ENCODE peak calls at places on chromosomes 3 and 15, in seven cellular contexts. One of them, this sample, is unnamed.
A peak's percentile ranks its signal among the peaks of the same experiment; 100 is the strongest.

GRCh38 chr3:64667138-64667537 is 20.7 kb downstream of the ADAMTS9 start:
- DNase-seq in HS-5: no peak
- DNase-seq in central memory CD4-positive, alpha-beta T cell: no peak
- DNase-seq in iris pigment epithelial cell: peak; percentile 20
- DNase-seq in WTC11: no peak
- DNase-seq in adrenal gland: no peak
- DNase-seq in kidney tubule cell: peak; percentile 55
- DNase-seq in this sample: no peak

GRCh38 chr15:67146875-67147381 is 81.5 kb downstream of the SMAD3 start:
- DNase-seq in iris pigment epithelial cell: peak; percentile 97
- DNase-seq in kidney tubule cell: peak; percentile 86
- DNase-seq in adrenal gland: no peak
- DNase-seq in WTC11: no peak
- DNase-seq in HS-5: peak; percentile 74
- DNase-seq in central memory CD4-positive, alpha-beta T cell: no peak
- DNase-seq in this sample: no peak

GRCh38 chr3:87082806-87083440 is 92.0 kb upstream of the VGLL3 start:
- DNase-seq in kidney tubule cell: peak; percentile 59
- DNase-seq in adrenal gland: no peak
- DNase-seq in HS-5: no peak
- DNase-seq in central memory CD4-positive, alpha-beta T cell: no peak
- DNase-seq in WTC11: no peak
- DNase-seq in iris pigment epithelial cell: peak; percentile 72
- DNase-seq in this sample: no peak

GRCh38 chr3:102031834-102032233 is 182.5 kb downstream of the NFKBIZ start:
- DNase-seq in central memory CD4-positive, alpha-beta T cell: no peak
- DNase-seq in WTC11: no peak
- DNase-seq in kidney tubule cell: no peak
- DNase-seq in iris pigment epithelial cell: no peak
- DNase-seq in HS-5: no peak
- DNase-seq in adrenal gland: no peak
- DNase-seq in this sample: no peak

GRCh38 chr3:44478055-44478468 is 592 bp upstream of the ZNF445 start:
- DNase-seq in kidney tubule cell: no peak
- DNase-seq in HS-5: no peak
- DNase-seq in adrenal gland: no peak
- DNase-seq in iris pigment epithelial cell: no peak
- DNase-seq in WTC11: no peak
- DNase-seq in central memory CD4-positive, alpha-beta T cell: no peak
- DNase-seq in this sample: no peak

GRCh38 chr3:49804141-49805041 is 1.3 kb downstream of the INKA1 start:
- DNase-seq in kidney tubule cell: no peak
- DNase-seq in HS-5: no peak
- DNase-seq in iris pigment epithelial cell: no peak
- DNase-seq in adrenal gland: no peak
- DNase-seq in central memory CD4-positive, alpha-beta T cell: no peak
- DNase-seq in WTC11: no peak
- DNase-seq in this sample: no peak

GRCh38 chr15:58038426-58039106 is 26.9 kb downstream of the ALDH1A2 start:
- DNase-seq in iris pigment epithelial cell: peak; percentile 80
- DNase-seq in kidney tubule cell: peak; percentile 48
- DNase-seq in central memory CD4-positive, alpha-beta T cell: no peak
- DNase-seq in WTC11: no peak
- DNase-seq in HS-5: no peak
- DNase-seq in adrenal gland: no peak
- DNase-seq in this sample: no peak

GRCh38 chr3:158185711-158186110 is 75.8 kb downstream of the RSRC1 start:
- DNase-seq in HS-5: no peak
- DNase-seq in iris pigment epithelial cell: no peak
- DNase-seq in WTC11: no peak
- DNase-seq in central memory CD4-positive, alpha-beta T cell: no peak
- DNase-seq in adrenal gland: no peak
- DNase-seq in kidney tubule cell: no peak
- DNase-seq in this sample: no peak

GRCh38 chr15:42971830-42972229 is 51.3 kb upstream of the TTBK2 start:
- DNase-seq in WTC11: no peak
- DNase-seq in HS-5: no peak
- DNase-seq in central memory CD4-positive, alpha-beta T cell: no peak
- DNase-seq in adrenal gland: no peak
- DNase-seq in kidney tubule cell: no peak
- DNase-seq in iris pigment epithelial cell: no peak
- DNase-seq in this sample: no peak

GRCh38 chr15:83940136-83940535 is 286.2 kb downstream of the ADAMTSL3 start:
- DNase-seq in adrenal gland: no peak
- DNase-seq in HS-5: no peak
- DNase-seq in iris pigment epithelial cell: no peak
- DNase-seq in WTC11: no peak
- DNase-seq in kidney tubule cell: no peak
- DNase-seq in central memory CD4-positive, alpha-beta T cell: no peak
- DNase-seq in this sample: no peak

GRCh38 chr15:57060799-57061198 is 142.4 kb downstream of the TCF12 start:
- DNase-seq in kidney tubule cell: peak; percentile 93
- DNase-seq in central memory CD4-positive, alpha-beta T cell: no peak
- DNase-seq in WTC11: no peak
- DNase-seq in HS-5: peak; percentile 84
- DNase-seq in iris pigment epithelial cell: peak; percentile 74
- DNase-seq in adrenal gland: no peak
- DNase-seq in this sample: no peak

GRCh38 chr3:132016061-132017041 is 18.5 kb downstream of the CPNE4 start:
- DNase-seq in central memory CD4-positive, alpha-beta T cell: no peak
- DNase-seq in HS-5: no peak
- DNase-seq in iris pigment epithelial cell: peak; percentile 24
- DNase-seq in adrenal gland: no peak
- DNase-seq in WTC11: no peak
- DNase-seq in kidney tubule cell: no peak
- DNase-seq in this sample: no peak

GRCh38 chr3:49343163-49343562 is 3.3 kb upstream of the USP4 start:
- DNase-seq in iris pigment epithelial cell: no peak
- DNase-seq in adrenal gland: no peak
- DNase-seq in kidney tubule cell: no peak
- DNase-seq in HS-5: no peak
- DNase-seq in WTC11: no peak
- DNase-seq in central memory CD4-positive, alpha-beta T cell: no peak
- DNase-seq in this sample: no peak

GRCh38 chr3:159075302-159075701 is 273.4 kb downstream of the MFSD1 start:
- DNase-seq in kidney tubule cell: no peak
- DNase-seq in iris pigment epithelial cell: no peak
- DNase-seq in adrenal gland: no peak
- DNase-seq in HS-5: no peak
- DNase-seq in WTC11: no peak
- DNase-seq in central memory CD4-positive, alpha-beta T cell: no peak
- DNase-seq in this sample: no peak

GRCh38 chr3:99954914-99955644 is 137.4 kb downstream of the CMSS1 start:
- DNase-seq in HS-5: no peak
- DNase-seq in WTC11: no peak
- DNase-seq in iris pigment epithelial cell: no peak
- DNase-seq in central memory CD4-positive, alpha-beta T cell: no peak
- DNase-seq in adrenal gland: no peak
- DNase-seq in kidney tubule cell: peak; percentile 43
- DNase-seq in this sample: no peak

GRCh38 chr3:192156382-192156781 is 571.0 kb downstream of the FGF12 start:
- DNase-seq in iris pigment epithelial cell: no peak
- DNase-seq in central memory CD4-positive, alpha-beta T cell: no peak
- DNase-seq in adrenal gland: no peak
- DNase-seq in HS-5: no peak
- DNase-seq in kidney tubule cell: no peak
- DNase-seq in WTC11: no peak
- DNase-seq in this sample: no peak

GRCh38 chr15:64163662-64164362 is 990 bp upstream of the PPIB start:
- DNase-seq in iris pigment epithelial cell: peak; percentile 52
- DNase-seq in HS-5: no peak
- DNase-seq in WTC11: no peak
- DNase-seq in kidney tubule cell: peak; percentile 59
- DNase-seq in central memory CD4-positive, alpha-beta T cell: no peak
- DNase-seq in adrenal gland: peak; percentile 52
- DNase-seq in this sample: no peak

GRCh38 chr15:85006201-85006600 is 24.5 kb downstream of the PDE8A start:
- DNase-seq in HS-5: no peak
- DNase-seq in kidney tubule cell: no peak
- DNase-seq in iris pigment epithelial cell: no peak
- DNase-seq in WTC11: no peak
- DNase-seq in adrenal gland: no peak
- DNase-seq in central memory CD4-positive, alpha-beta T cell: no peak
- DNase-seq in this sample: no peak

GRCh38 chr15:31977812-31978662 is 52.3 kb upstream of the CHRNA7 start:
- DNase-seq in central memory CD4-positive, alpha-beta T cell: peak; percentile 33
- DNase-seq in HS-5: no peak
- DNase-seq in iris pigment epithelial cell: peak; percentile 21
- DNase-seq in kidney tubule cell: peak; percentile 54
- DNase-seq in WTC11: peak; percentile 88
- DNase-seq in adrenal gland: peak; percentile 50
- DNase-seq in this sample: no peak

GRCh38 chr15:72182673-72183072 is 14.9 kb downstream of the GRAMD2A start:
- DNase-seq in adrenal gland: no peak
- DNase-seq in iris pigment epithelial cell: peak; percentile 61
- DNase-seq in WTC11: no peak
- DNase-seq in kidney tubule cell: no peak
- DNase-seq in HS-5: no peak
- DNase-seq in central memory CD4-positive, alpha-beta T cell: no peak
- DNase-seq in this sample: no peak

GRCh38 chr15:39407116-39407515 is 173.8 kb upstream of the THBS1 start:
- DNase-seq in adrenal gland: no peak
- DNase-seq in iris pigment epithelial cell: peak; percentile 36
- DNase-seq in WTC11: no peak
- DNase-seq in HS-5: peak; percentile 74
- DNase-seq in kidney tubule cell: no peak
- DNase-seq in central memory CD4-positive, alpha-beta T cell: no peak
- DNase-seq in this sample: no peak

GRCh38 chr15:60733196-60733595 is 254.3 kb upstream of the ICE2 start:
- DNase-seq in iris pigment epithelial cell: no peak
- DNase-seq in kidney tubule cell: no peak
- DNase-seq in HS-5: no peak
- DNase-seq in WTC11: no peak
- DNase-seq in adrenal gland: no peak
- DNase-seq in central memory CD4-positive, alpha-beta T cell: no peak
- DNase-seq in this sample: no peak

GRCh38 chr3:42790714-42791229 is 13.5 kb downstream of the HIGD1A start:
- DNase-seq in WTC11: no peak
- DNase-seq in central memory CD4-positive, alpha-beta T cell: no peak
- DNase-seq in kidney tubule cell: no peak
- DNase-seq in iris pigment epithelial cell: peak; percentile 69
- DNase-seq in HS-5: no peak
- DNase-seq in adrenal gland: no peak
- DNase-seq in this sample: no peak

GRCh38 chr15:51907136-51907862 is 64.3 kb downstream of the LEO1 start:
- DNase-seq in WTC11: no peak
- DNase-seq in central memory CD4-positive, alpha-beta T cell: no peak
- DNase-seq in adrenal gland: no peak
- DNase-seq in HS-5: no peak
- DNase-seq in kidney tubule cell: peak; percentile 94
- DNase-seq in iris pigment epithelial cell: peak; percentile 10
- DNase-seq in this sample: no peak

This sample was measured in CD4-positive, alpha-beta memory T cell.